ENCODE peak calls at places on chromosomes 6 and 20, in seven cellular contexts. X is IMR-90, S is neuronal stem cell, Y is mesendoderm, V is H9, Z is H1, E is trophoblast cell. K is an unnamed sample.
A peak's percentile ranks its signal among the peaks of the same experiment; 100 is the strongest.

GRCh38 chr6:57226221-57226620 is 4.1 kb upstream of the RAB23 start:
- DNase-seq in Y (no peak), S (no peak), V (no peak), E (no peak), Z (no peak), X (no peak), K (no peak)

GRCh38 chr20:62685781-62686555 is 22.7 kb upstream of the NTSR1 start:
- DNase-seq in S (no peak), Y (peak; percentile 28), E (no peak), V (no peak), Z (no peak), X (no peak), K (no peak)

GRCh38 chr6:88238065-88238464 is 71.9 kb upstream of the CNR1 start:
- DNase-seq in Y (peak; percentile 74), E (peak; percentile 5), X (no peak), S (no peak), V (peak; percentile 66), Z (peak; percentile 27), K (no peak)

GRCh38 chr20:40778894-40779496 is 90.0 kb upstream of the MAFB start:
- DNase-seq in Y (no peak), E (no peak), Z (no peak), X (no peak), V (no peak), S (no peak), K (no peak)

GRCh38 chr6:96727144-96727543 is 110.1 kb downstream of the GPR63 start:
- DNase-seq in S (no peak), Y (no peak), E (no peak), V (no peak), Z (no peak), X (no peak), K (no peak)

GRCh38 chr6:161066511-161066910 is 74.9 kb downstream of the MAP3K4 start:
- DNase-seq in V (no peak), E (no peak), S (no peak), Y (peak; percentile 48), X (peak; percentile 15), Z (no peak), K (no peak)

GRCh38 chr6:41167173-41167963 is 4.5 kb upstream of the TREM2 start:
- DNase-seq in E (no peak), Y (peak; percentile 63), X (peak; percentile 19), Z (no peak), S (peak; percentile 30), V (peak; percentile 60), K (peak; percentile 35)

GRCh38 chr20:40197744-40198143 is 491.3 kb downstream of the MAFB start:
- DNase-seq in S (no peak), Z (no peak), Y (peak; percentile 26), V (no peak), E (no peak), X (no peak), K (no peak)

GRCh38 chr6:110731196-110731595 is 84.1 kb downstream of the CDK19 start:
- DNase-seq in Z (no peak), S (no peak), Y (no peak), X (no peak), E (no peak), V (no peak), K (no peak)

GRCh38 chr6:1336246-1336843 is 24.4 kb downstream of the FOXQ1 start:
- DNase-seq in Z (no peak), E (peak; percentile 78), V (peak; percentile 68), X (no peak), S (no peak), Y (peak; percentile 78), K (no peak)

GRCh38 chr6:32940656-32941411 is at the start of gene HLA-DMB:
- DNase-seq in V (peak; percentile 72), Z (no peak), X (peak; percentile 73), Y (peak; percentile 72), E (peak; percentile 59), S (peak; percentile 73), K (peak; percentile 82)

GRCh38 chr6:130836071-130836670 is 9.0 kb downstream of the SMLR1 start:
- DNase-seq in X (no peak), Y (no peak), S (no peak), E (no peak), Z (no peak), V (no peak), K (no peak)

GRCh38 chr6:34285571-34285970 is 36.8 kb upstream of the SMIM29 start:
- DNase-seq in Z (no peak), S (no peak), E (no peak), Y (no peak), V (no peak), X (no peak), K (peak; percentile 63)

GRCh38 chr6:95216560-95216959 is 360.8 kb upstream of the MANEA start:
- DNase-seq in E (no peak), Z (no peak), S (no peak), Y (no peak), V (no peak), X (no peak), K (no peak)

GRCh38 chr6:113879186-113880096 is 22.3 kb downstream of the MARCKS start:
- DNase-seq in Z (no peak), V (peak; percentile 65), X (peak; percentile 83), Y (peak; percentile 84), S (peak; percentile 31), E (peak; percentile 44), K (peak; percentile 78)

DNA sequence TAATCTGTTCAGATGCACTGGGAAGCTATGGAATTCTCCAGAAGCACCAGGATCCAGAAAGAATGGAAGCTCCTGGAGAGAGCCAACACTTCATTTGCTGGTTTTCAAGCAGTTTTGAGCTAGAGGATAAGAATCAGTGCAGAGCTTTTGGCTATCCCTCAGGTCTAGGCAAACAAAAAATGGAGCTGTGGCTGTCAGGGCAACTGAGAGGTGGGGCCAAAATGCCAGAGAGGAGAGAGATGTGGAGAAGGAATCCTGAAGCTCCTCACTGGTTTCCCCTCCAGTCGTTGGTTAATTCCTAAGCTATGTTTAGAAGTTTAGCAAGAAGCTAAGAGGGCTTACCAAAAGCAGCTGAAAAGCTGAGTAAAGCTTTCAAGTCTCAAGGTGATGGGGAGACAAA is 294.2 kb upstream of the JARID2 start:
- DNase-seq in S (no peak), E (peak; percentile 42), X (no peak), Y (peak; percentile 44), V (no peak), Z (no peak), K (no peak)
- H2AK5ac ChIP-seq in S (no peak overlapping the region), E (no peak overlapping the region), X (no peak overlapping the region), Y (no peak overlapping the region), V (no peak overlapping the region), Z (no peak overlapping the region), K (no peak overlapping the region)

GRCh38 chr20:47353697-47354387 is 2.7 kb downstream of the ZMYND8 start:
- DNase-seq in E (no peak), V (no peak), Y (no peak), Z (no peak), X (no peak), S (no peak), K (peak; percentile 42)
- H3K4me1 ChIP-seq in E (peaks cover 38% of the 10 kb centered on the region), V (peaks cover 50% of the 10 kb centered on the region), Y (peaks cover 60% of the 10 kb centered on the region), Z (peaks cover 65% of the 10 kb centered on the region), X (peaks cover 71% of the 10 kb centered on the region), S (peaks cover 45% of the 10 kb centered on the region), K (peaks cover 29% of the 10 kb centered on the region)

GRCh38 chr20:60749804-60750602 is 502.1 kb upstream of the CDH4 start:
- DNase-seq in Y (peak; percentile 73), E (no peak), X (no peak), S (no peak), V (peak; percentile 76), Z (peak; percentile 34), K (no peak)
- H2AK5ac ChIP-seq in Y (no peak overlapping the region), E (no peak overlapping the region), X (no peak overlapping the region), S (no peak overlapping the region), V (no peak overlapping the region), Z (no peak overlapping the region), K (no peak overlapping the region)

GRCh38 chr6:142333431-142333830 is 31.6 kb downstream of the ADGRG6 start:
- DNase-seq in Y (no peak), S (no peak), V (no peak), E (no peak), X (no peak), Z (no peak), K (no peak)
- H3K4me1 ChIP-seq in Y (no peaks in the 10 kb centered on the region), S (no peaks in the 10 kb centered on the region), V (no peaks in the 10 kb centered on the region), E (no peaks in the 10 kb centered on the region), X (peaks cover 5% of the 10 kb centered on the region), Z (no peaks in the 10 kb centered on the region), K (no peaks in the 10 kb centered on the region)

GRCh38 chr6:38194282-38194572 is 374.7 kb downstream of the ZFAND3 start:
- DNase-seq in V (no peak), E (no peak), Z (no peak), X (no peak), Y (no peak), S (no peak), K (no peak)

GRCh38 chr6:38193486-38194281 is 374.2 kb downstream of the ZFAND3 start:
- DNase-seq in Z (no peak), X (no peak), Y (no peak), E (no peak), V (no peak), S (no peak), K (no peak)

GRCh38 chr6:38195113-38195635 is 375.6 kb downstream of the ZFAND3 start:
- DNase-seq in X (no peak), Z (no peak), Y (no peak), V (no peak), E (no peak), S (no peak), K (no peak)

GRCh38 chr6:38193051-38193450 is 373.5 kb downstream of the ZFAND3 start:
- DNase-seq in S (no peak), Y (peak; percentile 23), E (no peak), Z (no peak), X (no peak), V (peak; percentile 17), K (no peak)

DNA sequence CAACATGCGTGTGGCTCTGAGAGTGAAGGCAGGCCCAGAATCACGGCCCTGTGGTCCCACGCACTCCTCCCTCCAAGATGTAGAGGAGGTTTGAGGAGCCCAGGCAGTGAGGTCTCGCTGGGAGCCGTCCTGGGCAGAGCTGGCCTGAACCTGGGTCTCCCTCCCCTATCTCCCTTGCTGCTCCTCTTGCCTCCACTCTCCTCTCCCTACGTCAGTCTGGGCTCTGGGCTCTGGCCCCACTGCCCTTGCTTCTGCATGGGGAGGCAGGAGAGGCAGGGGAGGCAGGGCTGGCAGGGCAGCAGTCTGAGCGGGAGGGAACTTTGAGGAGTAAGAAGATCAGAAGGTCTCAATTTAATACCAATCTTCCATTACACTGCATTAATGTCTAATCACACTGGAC is 375.1 kb downstream of the ZFAND3 start:
- DNase-seq in X (no peak), Y (no peak), S (no peak), Z (no peak), V (no peak), E (no peak), K (no peak)
- H2AK5ac ChIP-seq in X (no peak overlapping the region), Y (no peak overlapping the region), S (no peak overlapping the region), Z (no peak overlapping the region), V (no peak overlapping the region), E (no peak overlapping the region), K (no peak overlapping the region)

K was measured in mesenchymal stem cell.